ENCODE peak calls at places on chromosomes 16 and 17, in four cellular contexts. K, Q, B and H are unnamed samples.

GRCh38 chr16:66103245-66103644 is 263.2 kb upstream of the CDH5 start:
- DNase-seq in K (peak; percentile 58), Q (no peak), B (no peak), H (no peak)

GRCh38 chr17:43778337-43779144 is at the start of gene DUSP3:
- DNase-seq in K (peak; percentile 91), Q (peak; percentile 99), B (peak; percentile 98), H (peak; percentile 75)

GRCh38 chr16:10078541-10078949 is 103.7 kb downstream of the GRIN2A start:
- DNase-seq in K (no peak), Q (peak; percentile 83), B (peak; percentile 94), H (peak; percentile 76)

GRCh38 chr17:12815642-12816141 is 26.4 kb downstream of the ARHGAP44 start:
- DNase-seq in K (no peak), Q (no peak), B (no peak), H (no peak)

GRCh38 chr16:50146479-50147435 is 6.3 kb upstream of the TENT4B start:
- DNase-seq in K (no peak), Q (no peak), B (no peak), H (no peak)

GRCh38 chr16:57770361-57770760 is 31.9 kb downstream of the KIFC3 start:
- DNase-seq in K (no peak), Q (no peak), B (no peak), H (no peak)

GRCh38 chr17:7837375-7838290 is 3.6 kb downstream of the KDM6B start:
- DNase-seq in K (no peak), Q (no peak), B (peak; percentile 51), H (no peak)

GRCh38 chr16:50731130-50731988 is 10.5 kb upstream of the CYLD start:
- DNase-seq in K (no peak), Q (no peak), B (no peak), H (no peak)

GRCh38 chr16:17283022-17283421 is 187.7 kb downstream of the XYLT1 start:
- DNase-seq in K (no peak), Q (no peak), B (no peak), H (no peak)

GRCh38 chr17:77398274-77398673 is 257.5 kb downstream of the SEC14L1 start:
- DNase-seq in K (no peak), Q (no peak), B (no peak), H (no peak)

GRCh38 chr16:4060823-4061222 is 55.4 kb downstream of the ADCY9 start:
- DNase-seq in K (peak; percentile 42), Q (no peak), B (no peak), H (no peak)

GRCh38 chr17:35726609-35727460 is 4.6 kb upstream of the RASL10B start:
- DNase-seq in K (peak; percentile 88), Q (peak; percentile 58), B (peak; percentile 94), H (no peak)

GRCh38 chr16:84088695-84089395 is 27.9 kb downstream of the MBTPS1 start:
- DNase-seq in K (no peak), Q (no peak), B (peak; percentile 19), H (no peak)

GRCh38 chr16:35751191-35751941 is 2292.0 kb downstream of the TP53TG3F start:
- DNase-seq in K (no peak), Q (no peak), B (no peak), H (no peak)

GRCh38 chr17:46013502-46014165 is 14.6 kb downstream of the STH start:
- DNase-seq in K (peak; percentile 70), Q (no peak), B (no peak), H (no peak)

GRCh38 chr17:17036520-17036998 is 5.7 kb upstream of the MPRIP start:
- DNase-seq in K (no peak), Q (no peak), B (no peak), H (no peak)

GRCh38 chr17:3002538-3003301 is 60.7 kb downstream of the OR1D5 start:
- DNase-seq in K (no peak), Q (no peak), B (no peak), H (no peak)

GRCh38 chr17:80312621-80313135 is 52.0 kb downstream of the RNF213 start:
- DNase-seq in K (no peak), Q (no peak), B (no peak), H (no peak)

GRCh38 chr16:4676826-4677225 is 16.5 kb upstream of the NUDT16L1 start:
- DNase-seq in K (no peak), Q (no peak), B (no peak), H (no peak)

GRCh38 chr16:73888840-73889577 is 407.6 kb upstream of the PSMD7 start:
- DNase-seq in K (no peak), Q (no peak), B (no peak), H (no peak)

GRCh38 chr16:87041286-87041685 is 275.9 kb downstream of the C16orf95 start:
- DNase-seq in K (no peak), Q (no peak), B (no peak), H (no peak)

GRCh38 chr16:28193530-28194423 is 18.0 kb downstream of the XPO6 start:
- DNase-seq in K (peak; percentile 98), Q (no peak), B (peak; percentile 77), H (no peak)

GRCh38 chr17:80943346-80944145 is 48.1 kb upstream of the CHMP6 start:
- DNase-seq in K (no peak), Q (no peak), B (no peak), H (no peak)

GRCh38 chr17:66535611-66536010 is 233.2 kb downstream of the PRKCA start:
- DNase-seq in K (no peak), Q (no peak), B (no peak), H (no peak)

GRCh38 chr17:65334391-65334790 is 197.2 kb downstream of the RGS9 start:
- DNase-seq in K (no peak), Q (no peak), B (no peak), H (no peak)

GRCh38 chr16:3716831-3717234 is 491 bp downstream of the TRAP1 start:
- DNase-seq in K (no peak), Q (no peak), B (peak; percentile 29), H (no peak)

GRCh38 chr17:56629450-56630187 is 36.1 kb downstream of the NOG start:
- DNase-seq in K (peak; percentile 37), Q (peak; percentile 83), B (peak; percentile 87), H (peak; percentile 50)

GRCh38 chr16:30896203-30896889 is at the start of gene CTF1:
- DNase-seq in K (peak; percentile 89), Q (peak; percentile 85), B (peak; percentile 94), H (no peak)

GRCh38 chr16:88468289-88469129 is 15.4 kb downstream of the ZFPM1 start:
- DNase-seq in K (peak; percentile 19), Q (peak; percentile 96), B (peak; percentile 91), H (peak; percentile 90)

GRCh38 chr17:82396601-82397435 is 21.3 kb upstream of the HEXD start:
- DNase-seq in K (peak; percentile 90), Q (no peak), B (no peak), H (no peak)

GRCh38 chr17:47267354-47267828 is 13.8 kb downstream of the ITGB3 start:
- DNase-seq in K (peak; percentile 94), Q (no peak), B (peak; percentile 34), H (no peak)

GRCh38 chr16:56990407-56991286 is 1.3 kb downstream of the NLRC5 start:
- DNase-seq in K (no peak), Q (no peak), B (no peak), H (no peak)

GRCh38 chr17:75853410-75853809 is 1.7 kb downstream of the WBP2 start:
- DNase-seq in K (peak; percentile 60), Q (no peak), B (peak; percentile 76), H (no peak)

GRCh38 chr16:82252582-82252981 is 82.6 kb upstream of the MPHOSPH6 start:
- DNase-seq in K (no peak), Q (no peak), B (no peak), H (no peak)

GRCh38 chr16:82248677-82249076 is 78.7 kb upstream of the MPHOSPH6 start:
- DNase-seq in K (no peak), Q (no peak), B (no peak), H (no peak)

GRCh38 chr16:82248257-82248656 is 78.2 kb upstream of the MPHOSPH6 start:
- DNase-seq in K (no peak), Q (no peak), B (no peak), H (no peak)
- H3K56ac ChIP-seq in K (no peak overlapping the region), Q (no peak overlapping the region), B (no peak overlapping the region), H (no peak overlapping the region)

DNA sequence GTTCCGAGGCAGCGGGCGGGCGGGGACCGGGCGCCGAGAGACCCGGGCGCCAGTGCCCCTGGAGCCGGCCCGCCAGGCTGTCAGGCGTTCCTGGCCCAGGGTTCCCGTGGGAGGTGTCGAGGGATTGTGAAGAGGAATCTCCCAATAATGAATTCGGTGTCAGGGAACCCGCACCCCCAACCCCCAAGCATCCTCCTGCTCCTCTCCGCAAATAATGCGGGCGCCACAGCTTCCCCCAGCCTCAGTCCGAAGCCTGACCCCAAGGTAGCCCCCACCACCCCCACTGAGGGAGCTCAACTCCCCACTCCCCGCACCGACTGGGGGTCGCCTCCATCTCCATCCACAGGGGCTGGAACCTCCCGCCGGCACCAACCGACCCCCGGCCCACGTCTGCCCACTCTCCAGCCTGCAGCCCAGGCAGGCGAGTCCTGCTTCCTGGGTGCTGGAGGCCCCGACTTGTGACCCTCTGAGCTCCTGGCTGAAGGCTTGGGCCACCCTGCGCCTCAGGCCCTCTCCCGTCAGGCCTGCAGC is 641 bp upstream of the CASKIN1 start:
- DNase-seq in K (no peak), Q (no peak), B (no peak), H (no peak)
- H3K56ac ChIP-seq in K (no peak overlapping the region), Q (no peak overlapping the region), B (peak overlapping the region; percentile 15), H (no peak overlapping the region)

DNA sequence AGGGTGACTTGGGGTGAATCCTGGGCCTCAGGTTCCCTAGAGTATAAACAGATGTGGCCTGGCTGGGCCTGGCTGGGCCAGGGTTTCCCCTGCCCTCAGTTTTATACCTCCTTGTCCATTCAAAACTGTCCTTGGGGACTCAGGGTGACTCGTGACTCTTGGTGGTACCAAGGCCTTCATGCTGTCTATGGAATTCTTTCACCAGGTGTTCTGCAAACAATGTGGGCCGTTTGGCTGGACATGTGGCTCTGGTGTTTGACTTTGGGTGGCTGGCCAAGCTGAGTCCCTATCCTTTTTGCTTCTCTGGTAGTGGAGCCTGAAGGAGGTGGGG is 3.3 kb downstream of the GPT2 start:
- DNase-seq in K (no peak), Q (no peak), B (no peak), H (no peak)
- H3K56ac ChIP-seq in K (no peak overlapping the region), Q (no peak overlapping the region), B (peak overlapping the region; percentile 2), H (no peak overlapping the region)

GRCh38 chr17:73464447-73464846 is 152.6 kb upstream of the CDC42EP4 start:
- DNase-seq in K (no peak), Q (no peak), B (no peak), H (no peak)
- H3K56ac ChIP-seq in K (no peak overlapping the region), Q (no peak overlapping the region), B (no peak overlapping the region), H (no peak overlapping the region)

DNA sequence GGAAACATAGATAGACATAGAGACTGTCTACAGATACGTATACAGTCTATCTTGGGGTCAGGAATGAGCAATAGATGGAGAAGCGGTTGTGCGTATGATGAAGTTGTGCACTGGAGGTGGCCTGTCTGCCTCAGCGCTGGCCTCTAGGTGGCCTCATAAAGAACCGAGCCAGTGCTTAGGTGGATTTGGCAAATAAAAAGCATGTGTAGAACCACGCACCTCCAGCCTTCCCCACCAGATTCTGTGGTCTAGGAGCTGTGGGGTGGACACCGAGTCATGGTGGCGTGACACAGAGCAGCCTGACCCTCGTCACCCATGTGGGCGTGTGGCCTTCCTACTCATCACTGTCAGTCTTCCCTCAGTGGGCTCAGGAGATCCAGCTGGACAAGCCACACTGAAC is 34.0 kb downstream of the PGS1 start:
- DNase-seq in K (peak; percentile 36), Q (no peak), B (no peak), H (no peak)
- H3K56ac ChIP-seq in K (no peak overlapping the region), Q (no peak overlapping the region), B (no peak overlapping the region), H (no peak overlapping the region)

GRCh38 chr17:55383771-55384679 is 37.6 kb downstream of the MMD start:
- DNase-seq in K (no peak), Q (no peak), B (no peak), H (no peak)
- H3K56ac ChIP-seq in K (no peak overlapping the region), Q (no peak overlapping the region), B (no peak overlapping the region), H (no peak overlapping the region)